ENCODE peak calls at places on chromosomes 7 and 10, in five cellular contexts. L, E, D, S and T are unnamed samples.

GRCh38 chr7:108034586-108034985 is 31.6 kb upstream of the LAMB1 start:
- DNase-seq in S (no peak), D (no peak), E (no peak), L (no peak), T (no peak)

GRCh38 chr7:109284943-109285342 is 715.3 kb downstream of the DNAJB9 start:
- DNase-seq in L (no peak), S (no peak), D (no peak), E (no peak), T (no peak)

GRCh38 chr10:94607111-94607510 is 61.5 kb downstream of the HELLS start:
- DNase-seq in D (no peak), E (no peak), S (no peak), L (no peak), T (no peak)

GRCh38 chr10:35422236-35422635 is 85.9 kb downstream of the CCNY start:
- DNase-seq in D (no peak), S (no peak), E (no peak), L (no peak), T (no peak)

GRCh38 chr7:31796375-31796774 is 109.4 kb downstream of the PPP1R17 start:
- DNase-seq in D (no peak), S (no peak), E (no peak), L (no peak), T (no peak)

GRCh38 chr7:112103246-112103645 is 103.0 kb downstream of the DOCK4 start:
- DNase-seq in S (no peak), E (no peak), L (no peak), D (no peak), T (peak; percentile 51)

GRCh38 chr10:47457826-47458225 is 26.1 kb downstream of the ANXA8 start:
- DNase-seq in L (no peak), S (no peak), E (no peak), D (no peak), T (no peak)

GRCh38 chr7:108770981-108771728 is 201.5 kb downstream of the DNAJB9 start:
- DNase-seq in E (no peak), S (no peak), D (no peak), L (no peak), T (no peak)

GRCh38 chr7:140653319-140654108 is 12.9 kb upstream of the DENND2A start:
- DNase-seq in E (peak; percentile 70), D (peak; percentile 86), L (peak; percentile 77), S (peak; percentile 61), T (peak; percentile 73)

GRCh38 chr7:105876091-105876963 is at the start of gene ATXN7L1:
- DNase-seq in L (peak; percentile 96), D (peak; percentile 92), E (peak; percentile 77), S (peak; percentile 96), T (peak; percentile 97)

GRCh38 chr10:88890681-88891371 is 10.8 kb downstream of the STAMBPL1 start:
- DNase-seq in D (no peak), L (no peak), E (no peak), S (no peak), T (peak; percentile 72)